ENCODE peak calls at places on chromosomes 6 and 20, in nine cellular contexts. O, L, M, A, C, E, B, N and T are unnamed samples.

GRCh38 chr6:11869656-11870340 is 91.2 kb upstream of the ADTRP start:
- DNase-seq in M (no peak), N (peak), L (no peak), C (no peak), A (no peak), O (no peak), B (peak), E (peak), T (no peak)

GRCh38 chr20:50456452-50457324 is 53.5 kb upstream of the PTPN1 start:
- DNase-seq in L (no peak), A (peak), B (no peak), M (no peak), E (no peak), C (no peak), N (no peak), O (no peak), T (no peak)

GRCh38 chr6:134994431-134994830 is 44.5 kb upstream of the ALDH8A1 start:
- DNase-seq in O (no peak), M (no peak), E (no peak), N (no peak), A (no peak), C (no peak), L (no peak), B (no peak), T (no peak)

GRCh38 chr6:146041282-146041681 is 12.4 kb downstream of the GRM1 start:
- DNase-seq in M (no peak), L (peak), E (no peak), C (no peak), O (peak), B (no peak), A (peak), N (no peak), T (no peak)

GRCh38 chr6:79188885-79189505 is 45.5 kb downstream of the HMGN3 start:
- DNase-seq in O (no peak), N (no peak), E (no peak), B (no peak), L (no peak), M (no peak), A (no peak), C (no peak), T (no peak)

GRCh38 chr6:5764401-5764955 is 242.2 kb downstream of the NRN1 start:
- DNase-seq in L (no peak), B (no peak), N (peak), A (no peak), M (no peak), E (peak), C (no peak), O (no peak), T (no peak)

GRCh38 chr6:25237579-25237978 is 41.6 kb upstream of the CARMIL1 start:
- DNase-seq in B (no peak), A (no peak), O (no peak), C (no peak), E (no peak), N (peak), L (no peak), M (no peak), T (no peak)

GRCh38 chr6:127173541-127173940 is 55.1 kb downstream of the RSPO3 start:
- DNase-seq in C (no peak), M (no peak), N (no peak), L (no peak), O (no peak), E (no peak), B (no peak), A (no peak), T (no peak)

GRCh38 chr6:126335210-126335609 is 4.7 kb upstream of the CENPW start:
- DNase-seq in A (no peak), M (no peak), E (no peak), B (no peak), L (no peak), O (no peak), C (no peak), N (no peak), T (no peak)

GRCh38 chr6:155495011-155495768 is 39.6 kb upstream of the NOX3 start:
- DNase-seq in M (no peak), O (peak), L (peak), C (peak), N (peak), B (peak), A (peak), E (peak), T (no peak)

GRCh38 chr6:29071831-29072723 is 15.0 kb downstream of the OR2B3 start:
- DNase-seq in M (no peak), A (peak), L (peak), C (no peak), N (no peak), B (no peak), O (peak), E (no peak), T (peak)

GRCh38 chr6:168016756-168017525 is 19.5 kb downstream of the KIF25 start:
- DNase-seq in M (no peak), A (no peak), E (no peak), N (no peak), C (no peak), L (no peak), O (no peak), B (no peak), T (peak)

GRCh38 chr6:105452376-105452775 is 49.5 kb upstream of the PREP start:
- DNase-seq in L (no peak), N (no peak), M (no peak), B (no peak), O (no peak), C (no peak), A (peak), E (no peak), T (no peak)

GRCh38 chr6:47413752-47414516 is 63.7 kb upstream of the CD2AP start:
- DNase-seq in A (peak), B (no peak), M (no peak), C (no peak), N (peak), E (no peak), L (no peak), O (no peak), T (peak)

GRCh38 chr20:18615020-18615652 is 27.3 kb downstream of the DTD1 start:
- DNase-seq in A (no peak), N (no peak), B (no peak), O (no peak), L (no peak), C (no peak), M (no peak), E (no peak), T (no peak)

GRCh38 chr6:144417686-144418085 is 132.6 kb downstream of the UTRN start:
- DNase-seq in N (peak), B (no peak), C (no peak), L (no peak), E (no peak), M (no peak), O (no peak), A (no peak), T (no peak)

GRCh38 chr6:43826739-43827138 is 56.7 kb downstream of the VEGFA start:
- DNase-seq in N (no peak), M (no peak), O (no peak), A (no peak), C (no peak), E (no peak), L (no peak), B (no peak), T (no peak)

GRCh38 chr20:44911264-44911921 is 1.5 kb downstream of the PABPC1L start:
- DNase-seq in B (no peak), A (peak), M (no peak), L (peak), C (no peak), N (peak), E (no peak), O (peak), T (peak)

GRCh38 chr20:19662638-19662995 is 95.4 kb upstream of the RIN2 start:
- DNase-seq in N (no peak), E (no peak), B (no peak), O (no peak), A (no peak), M (no peak), L (no peak), C (no peak), T (no peak)

GRCh38 chr6:43492673-43493072 is 15.3 kb downstream of the TJAP1 start:
- DNase-seq in B (no peak), L (no peak), M (no peak), E (no peak), C (no peak), O (no peak), N (peak), A (no peak), T (no peak)

GRCh38 chr6:31010393-31011060 is at the start of gene MUC22:
- DNase-seq in O (no peak), L (no peak), E (no peak), M (no peak), B (no peak), A (no peak), N (peak), C (no peak), T (peak)

GRCh38 chr6:79115557-79115956 is 37.5 kb upstream of the PHIP start:
- DNase-seq in B (no peak), E (no peak), M (no peak), N (no peak), A (no peak), C (no peak), O (no peak), L (no peak), T (no peak)

GRCh38 chr6:134080171-134080795 is 27.9 kb upstream of the SLC2A12 start:
- DNase-seq in O (no peak), A (no peak), E (no peak), N (no peak), L (no peak), B (no peak), C (no peak), M (no peak), T (peak)

GRCh38 chr6:49341869-49342268 is 121.2 kb downstream of the MMUT start:
- DNase-seq in M (no peak), L (no peak), O (no peak), N (no peak), A (no peak), E (no peak), C (no peak), B (no peak), T (no peak)
- H3K27ac ChIP-seq in M (no peak), L (peak), O (no peak), N (no peak), A (no peak), E (no peak), C (no peak), B (no peak), T (no peak)

GRCh38 chr6:2245103-2245953 is at the start of gene GMDS:
- DNase-seq in B (peak), N (peak), O (peak), A (peak), C (peak), L (peak), E (peak), M (peak), T (peak)
- TF ChIP-seq CTCF in B (no peak), N (no peak), O (no peak), A (no peak), C (no peak), L (no peak), E (peak), M (no peak), T (no peak)

GRCh38 chr20:23646106-23646958 is 8.6 kb upstream of the CST3 start:
- DNase-seq in A (no peak), C (no peak), B (no peak), N (no peak), O (no peak), E (no peak), M (no peak), L (no peak), T (no peak)
- H3K27ac ChIP-seq in A (no peak), C (no peak), B (no peak), N (no peak), O (no peak), E (no peak), M (no peak), L (no peak), T (no peak)

GRCh38 chr6:68196645-68197044 is 438.4 kb upstream of the ADGRB3 start:
- DNase-seq in A (peak), O (no peak), B (no peak), M (no peak), N (no peak), C (no peak), L (no peak), E (no peak), T (peak)
- TF ChIP-seq CTCF in A (peak), O (peak), B (no peak), M (no peak), N (no peak), C (no peak), L (peak), E (no peak), T (peak)

DNA sequence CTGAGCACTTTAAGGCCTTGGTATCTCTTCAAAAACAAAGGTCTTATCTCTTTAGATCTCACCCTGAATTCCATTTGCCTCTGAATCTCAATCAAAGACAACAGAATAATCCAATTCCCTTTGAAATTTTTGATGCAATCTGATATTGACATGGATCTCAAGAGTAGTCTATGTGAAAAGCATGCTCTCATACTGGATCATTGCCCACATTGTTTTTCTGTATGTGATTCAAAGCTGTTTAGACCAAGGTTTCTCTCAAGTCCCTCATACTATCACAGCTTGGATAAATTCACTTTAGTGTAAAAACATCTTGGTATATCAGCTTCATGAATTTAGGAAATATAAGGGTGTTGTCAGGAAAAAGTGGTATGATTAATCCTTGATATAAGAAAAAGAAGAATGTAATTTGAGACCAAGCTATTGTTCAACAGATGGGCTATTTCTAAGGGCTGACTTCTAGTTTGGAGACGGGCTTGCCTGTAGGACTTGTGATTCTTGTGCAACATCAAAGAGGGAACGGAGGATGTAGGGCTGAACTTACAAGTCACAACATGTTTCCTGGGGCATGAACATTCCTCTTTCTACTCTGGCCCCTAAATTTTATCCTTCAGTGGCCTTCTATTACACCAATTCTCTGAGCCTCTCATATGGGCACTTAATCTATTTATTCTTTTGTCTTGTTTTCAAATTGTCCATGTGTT is 77.9 kb upstream of the CITED2 start:
- DNase-seq in L (no peak), C (no peak), A (no peak), M (no peak), N (peak), O (no peak), B (no peak), E (no peak), T (peak)
- H3K27ac ChIP-seq in L (no peak), C (no peak), A (no peak), M (no peak), N (no peak), O (no peak), B (no peak), E (no peak), T (peak)